ENCODE peak calls at places on chromosomes 2 and 18, in nine cellular contexts. One of them, this sample, is unnamed.

GRCh38 chr2:64328415-64328722 is 125.6 kb upstream of the LGALSL start:
- DNase-seq in esophagus squamous epithelium: no peak
- DNase-seq in ovary: no peak
- DNase-seq in endothelial cell of umbilical vein: no peak
- DNase-seq in right lobe of liver: no peak
- DNase-seq in adrenal gland: no peak
- DNase-seq in suprapubic skin: no peak
- DNase-seq in A549: no peak
- DNase-seq in GM12878: peak
- DNase-seq in this sample: no peak

GRCh38 chr2:179543361-179543901 is 278.8 kb upstream of the SESTD1 start:
- DNase-seq in esophagus squamous epithelium: no peak
- DNase-seq in ovary: no peak
- DNase-seq in endothelial cell of umbilical vein: no peak
- DNase-seq in right lobe of liver: no peak
- DNase-seq in adrenal gland: no peak
- DNase-seq in suprapubic skin: no peak
- DNase-seq in A549: no peak
- DNase-seq in GM12878: no peak
- DNase-seq in this sample: no peak

GRCh38 chr2:108910541-108911396 is 78.3 kb downstream of the EDAR start:
- DNase-seq in esophagus squamous epithelium: no peak
- DNase-seq in ovary: no peak
- DNase-seq in endothelial cell of umbilical vein: no peak
- DNase-seq in right lobe of liver: no peak
- DNase-seq in adrenal gland: no peak
- DNase-seq in suprapubic skin: no peak
- DNase-seq in A549: no peak
- DNase-seq in GM12878: no peak
- DNase-seq in this sample: no peak

GRCh38 chr2:127146820-127147502 is 40.0 kb upstream of the BIN1 start:
- DNase-seq in esophagus squamous epithelium: no peak
- DNase-seq in ovary: no peak
- DNase-seq in endothelial cell of umbilical vein: no peak
- DNase-seq in right lobe of liver: no peak
- DNase-seq in adrenal gland: no peak
- DNase-seq in suprapubic skin: no peak
- DNase-seq in A549: no peak
- DNase-seq in GM12878: no peak
- DNase-seq in this sample: no peak

GRCh38 chr18:40006553-40007073 is 1948.4 kb upstream of the PIK3C3 start:
- DNase-seq in esophagus squamous epithelium: no peak
- DNase-seq in ovary: no peak
- DNase-seq in endothelial cell of umbilical vein: no peak
- DNase-seq in right lobe of liver: no peak
- DNase-seq in adrenal gland: no peak
- DNase-seq in suprapubic skin: no peak
- DNase-seq in A549: no peak
- DNase-seq in GM12878: no peak
- DNase-seq in this sample: no peak

GRCh38 chr2:30234180-30234971 is 3.0 kb downstream of the LBH start:
- DNase-seq in esophagus squamous epithelium: no peak
- DNase-seq in ovary: no peak
- DNase-seq in endothelial cell of umbilical vein: peak
- DNase-seq in right lobe of liver: no peak
- DNase-seq in adrenal gland: no peak
- DNase-seq in suprapubic skin: peak
- DNase-seq in A549: peak
- DNase-seq in GM12878: no peak
- DNase-seq in this sample: peak

GRCh38 chr2:177617849-177618248 is 225.3 kb downstream of the AGPS start:
- DNase-seq in esophagus squamous epithelium: no peak
- DNase-seq in ovary: no peak
- DNase-seq in endothelial cell of umbilical vein: no peak
- DNase-seq in right lobe of liver: no peak
- DNase-seq in adrenal gland: no peak
- DNase-seq in suprapubic skin: no peak
- DNase-seq in A549: no peak
- DNase-seq in GM12878: no peak
- DNase-seq in this sample: no peak

GRCh38 chr2:9238927-9239326 is 32.3 kb downstream of the ASAP2 start:
- DNase-seq in esophagus squamous epithelium: no peak
- DNase-seq in ovary: no peak
- DNase-seq in endothelial cell of umbilical vein: no peak
- DNase-seq in right lobe of liver: no peak
- DNase-seq in adrenal gland: no peak
- DNase-seq in suprapubic skin: no peak
- DNase-seq in A549: no peak
- DNase-seq in GM12878: no peak
- DNase-seq in this sample: no peak

GRCh38 chr2:9424447-9425164 is 1.2 kb downstream of the CPSF3 start:
- DNase-seq in esophagus squamous epithelium: no peak
- DNase-seq in ovary: no peak
- DNase-seq in endothelial cell of umbilical vein: no peak
- DNase-seq in right lobe of liver: no peak
- DNase-seq in adrenal gland: no peak
- DNase-seq in suprapubic skin: no peak
- DNase-seq in A549: no peak
- DNase-seq in GM12878: no peak
- DNase-seq in this sample: no peak

GRCh38 chr18:24386680-24387079 is 10.9 kb downstream of the OSBPL1A start:
- DNase-seq in esophagus squamous epithelium: no peak
- DNase-seq in ovary: no peak
- DNase-seq in endothelial cell of umbilical vein: no peak
- DNase-seq in right lobe of liver: no peak
- DNase-seq in adrenal gland: no peak
- DNase-seq in suprapubic skin: no peak
- DNase-seq in A549: no peak
- DNase-seq in GM12878: no peak
- DNase-seq in this sample: no peak

GRCh38 chr2:16700566-16701259 is 35.1 kb upstream of the CYRIA start:
- DNase-seq in esophagus squamous epithelium: no peak
- DNase-seq in ovary: no peak
- DNase-seq in endothelial cell of umbilical vein: no peak
- DNase-seq in right lobe of liver: no peak
- DNase-seq in adrenal gland: no peak
- DNase-seq in suprapubic skin: no peak
- DNase-seq in A549: no peak
- DNase-seq in GM12878: no peak
- DNase-seq in this sample: no peak

GRCh38 chr2:129748653-129749052 is 230.8 kb upstream of the RAB6C start:
- DNase-seq in esophagus squamous epithelium: no peak
- DNase-seq in ovary: no peak
- DNase-seq in endothelial cell of umbilical vein: no peak
- DNase-seq in right lobe of liver: no peak
- DNase-seq in adrenal gland: no peak
- DNase-seq in suprapubic skin: no peak
- DNase-seq in A549: no peak
- DNase-seq in GM12878: no peak
- DNase-seq in this sample: no peak

GRCh38 chr2:11748018-11748860 is 1.8 kb downstream of the LPIN1 start:
- DNase-seq in esophagus squamous epithelium: no peak
- DNase-seq in ovary: no peak
- DNase-seq in endothelial cell of umbilical vein: no peak
- DNase-seq in right lobe of liver: no peak
- DNase-seq in adrenal gland: no peak
- DNase-seq in suprapubic skin: no peak
- DNase-seq in A549: no peak
- DNase-seq in GM12878: no peak
- DNase-seq in this sample: no peak

GRCh38 chr2:27715318-27716165 is 51.9 kb downstream of the SLC4A1AP start:
- DNase-seq in esophagus squamous epithelium: no peak
- DNase-seq in ovary: peak
- DNase-seq in endothelial cell of umbilical vein: no peak
- DNase-seq in right lobe of liver: no peak
- DNase-seq in adrenal gland: peak
- DNase-seq in suprapubic skin: no peak
- DNase-seq in A549: no peak
- DNase-seq in GM12878: no peak
- DNase-seq in this sample: no peak

GRCh38 chr2:19361325-19361990 is 3.0 kb upstream of the OSR1 start:
- DNase-seq in esophagus squamous epithelium: no peak
- DNase-seq in ovary: no peak
- DNase-seq in endothelial cell of umbilical vein: peak
- DNase-seq in right lobe of liver: no peak
- DNase-seq in adrenal gland: no peak
- DNase-seq in suprapubic skin: peak
- DNase-seq in A549: no peak
- DNase-seq in GM12878: no peak
- DNase-seq in this sample: no peak

GRCh38 chr2:104289646-104290565 is 564.0 kb upstream of the POU3F3 start:
- DNase-seq in esophagus squamous epithelium: no peak
- DNase-seq in ovary: no peak
- DNase-seq in endothelial cell of umbilical vein: no peak
- DNase-seq in right lobe of liver: no peak
- DNase-seq in adrenal gland: no peak
- DNase-seq in suprapubic skin: no peak
- DNase-seq in A549: no peak
- DNase-seq in GM12878: no peak
- DNase-seq in this sample: no peak

GRCh38 chr2:230793573-230794359 is 71.0 kb upstream of the ITM2C start:
- DNase-seq in esophagus squamous epithelium: peak
- DNase-seq in ovary: peak
- DNase-seq in endothelial cell of umbilical vein: peak
- DNase-seq in right lobe of liver: no peak
- DNase-seq in adrenal gland: peak
- DNase-seq in suprapubic skin: peak
- DNase-seq in A549: peak
- DNase-seq in GM12878: no peak
- DNase-seq in this sample: peak

GRCh38 chr2:160491922-160492371 is 1.7 kb downstream of the RBMS1 start:
- DNase-seq in esophagus squamous epithelium: no peak
- DNase-seq in ovary: no peak
- DNase-seq in endothelial cell of umbilical vein: peak
- DNase-seq in right lobe of liver: no peak
- DNase-seq in adrenal gland: no peak
- DNase-seq in suprapubic skin: no peak
- DNase-seq in A549: no peak
- DNase-seq in GM12878: no peak
- DNase-seq in this sample: no peak

GRCh38 chr2:7774481-7774880 is 857.3 kb downstream of the RNF144A start:
- DNase-seq in esophagus squamous epithelium: no peak
- DNase-seq in ovary: no peak
- DNase-seq in endothelial cell of umbilical vein: no peak
- DNase-seq in right lobe of liver: no peak
- DNase-seq in adrenal gland: no peak
- DNase-seq in suprapubic skin: no peak
- DNase-seq in A549: no peak
- DNase-seq in GM12878: no peak
- DNase-seq in this sample: no peak

GRCh38 chr18:22033085-22033484 is 136.3 kb upstream of the GATA6 start:
- DNase-seq in esophagus squamous epithelium: no peak
- DNase-seq in ovary: no peak
- DNase-seq in endothelial cell of umbilical vein: no peak
- DNase-seq in right lobe of liver: no peak
- DNase-seq in adrenal gland: no peak
- DNase-seq in suprapubic skin: no peak
- DNase-seq in A549: no peak
- DNase-seq in GM12878: no peak
- DNase-seq in this sample: no peak

GRCh38 chr2:119476301-119477117 is 44.9 kb downstream of the TMEM37 start:
- DNase-seq in esophagus squamous epithelium: no peak
- DNase-seq in ovary: peak
- DNase-seq in endothelial cell of umbilical vein: peak
- DNase-seq in right lobe of liver: peak
- DNase-seq in adrenal gland: peak
- DNase-seq in suprapubic skin: peak
- DNase-seq in A549: peak
- DNase-seq in GM12878: no peak
- DNase-seq in this sample: peak
- TF ChIP-seq POLR2A in esophagus squamous epithelium: no peak
- TF ChIP-seq POLR2A in ovary: no peak
- TF ChIP-seq POLR2A in endothelial cell of umbilical vein: no peak
- TF ChIP-seq POLR2A in right lobe of liver: no peak
- TF ChIP-seq POLR2A in adrenal gland: no peak
- TF ChIP-seq POLR2A in suprapubic skin: no peak
- TF ChIP-seq POLR2A in A549: no peak
- TF ChIP-seq POLR2A in GM12878: no peak
- TF ChIP-seq POLR2A in this sample: no peak

GRCh38 chr18:48975817-48976649 is 25.3 kb upstream of the SMAD7 start:
- DNase-seq in esophagus squamous epithelium: no peak
- DNase-seq in ovary: peak
- DNase-seq in endothelial cell of umbilical vein: peak
- DNase-seq in right lobe of liver: no peak
- DNase-seq in adrenal gland: peak
- DNase-seq in suprapubic skin: no peak
- DNase-seq in A549: peak
- DNase-seq in GM12878: no peak
- DNase-seq in this sample: peak
- TF ChIP-seq POLR2A in esophagus squamous epithelium: peak
- TF ChIP-seq POLR2A in ovary: no peak
- TF ChIP-seq POLR2A in endothelial cell of umbilical vein: no peak
- TF ChIP-seq POLR2A in right lobe of liver: peak
- TF ChIP-seq POLR2A in adrenal gland: peak
- TF ChIP-seq POLR2A in suprapubic skin: no peak
- TF ChIP-seq POLR2A in A549: no peak
- TF ChIP-seq POLR2A in GM12878: no peak
- TF ChIP-seq POLR2A in this sample: no peak

DNA sequence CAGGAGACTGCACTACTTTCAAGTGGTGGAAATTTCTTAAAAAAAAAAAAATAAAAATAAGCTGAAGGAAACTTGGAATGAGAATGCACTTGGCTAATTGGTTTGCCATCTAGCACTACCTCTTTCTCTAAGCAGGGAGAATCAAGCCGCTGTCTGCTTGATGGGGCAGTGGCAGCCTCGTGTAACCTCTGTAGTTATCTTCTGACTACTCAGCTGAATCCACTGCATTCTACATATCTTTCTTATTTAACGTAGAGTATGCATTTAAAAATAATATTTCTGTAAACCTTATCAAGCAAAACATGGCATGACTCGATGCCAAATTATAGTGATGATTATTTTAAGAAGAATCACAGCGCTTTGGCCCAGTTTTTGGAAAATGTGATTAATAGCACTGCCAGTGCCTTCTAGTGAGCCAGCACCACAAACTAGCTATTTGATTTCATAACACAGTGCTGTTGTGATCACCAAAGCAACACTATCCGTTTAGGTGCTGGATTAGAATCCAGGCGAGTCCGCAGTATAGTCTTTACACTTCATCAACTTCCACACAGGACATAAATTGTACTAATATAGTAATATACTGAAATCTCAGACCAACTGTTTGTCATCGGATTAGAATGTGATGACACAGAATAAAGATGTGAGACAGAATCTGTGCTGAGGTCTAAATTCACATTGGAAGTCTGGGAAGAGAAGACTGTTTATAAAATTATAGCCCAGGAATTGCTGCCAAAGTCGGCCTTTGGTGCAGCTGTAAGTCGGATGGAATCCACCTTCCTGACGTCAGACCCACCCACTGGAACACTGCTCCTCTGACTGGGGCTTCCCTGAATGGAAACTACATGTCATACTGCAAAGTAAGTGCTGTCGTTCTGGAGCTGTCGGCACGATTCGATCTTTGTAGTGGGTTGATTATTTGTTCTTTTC is 136.5 kb upstream of the ETAA1 start:
- DNase-seq in esophagus squamous epithelium: no peak
- DNase-seq in ovary: peak
- DNase-seq in endothelial cell of umbilical vein: peak
- DNase-seq in right lobe of liver: no peak
- DNase-seq in adrenal gland: peak
- DNase-seq in suprapubic skin: peak
- DNase-seq in A549: peak
- DNase-seq in GM12878: no peak
- DNase-seq in this sample: peak
- TF ChIP-seq POLR2A in esophagus squamous epithelium: no peak
- TF ChIP-seq POLR2A in ovary: no peak
- TF ChIP-seq POLR2A in endothelial cell of umbilical vein: no peak
- TF ChIP-seq POLR2A in right lobe of liver: no peak
- TF ChIP-seq POLR2A in adrenal gland: no peak
- TF ChIP-seq POLR2A in suprapubic skin: no peak
- TF ChIP-seq POLR2A in A549: no peak
- TF ChIP-seq POLR2A in GM12878: no peak
- TF ChIP-seq POLR2A in this sample: no peak

GRCh38 chr18:50793641-50794565 is 25.9 kb downstream of the MRO start:
- DNase-seq in esophagus squamous epithelium: no peak
- DNase-seq in ovary: no peak
- DNase-seq in endothelial cell of umbilical vein: no peak
- DNase-seq in right lobe of liver: no peak
- DNase-seq in adrenal gland: no peak
- DNase-seq in suprapubic skin: no peak
- DNase-seq in A549: no peak
- DNase-seq in GM12878: no peak
- DNase-seq in this sample: no peak
- TF ChIP-seq POLR2A in esophagus squamous epithelium: no peak
- TF ChIP-seq POLR2A in ovary: no peak
- TF ChIP-seq POLR2A in endothelial cell of umbilical vein: no peak
- TF ChIP-seq POLR2A in right lobe of liver: no peak
- TF ChIP-seq POLR2A in adrenal gland: no peak
- TF ChIP-seq POLR2A in suprapubic skin: no peak
- TF ChIP-seq POLR2A in A549: no peak
- TF ChIP-seq POLR2A in GM12878: no peak
- TF ChIP-seq POLR2A in this sample: no peak